ENCODE peak calls at places on chromosomes 3 and 15, in nine cellular contexts. N is left colon; M is GM03348; D is cerebellar cortex; L is EL; F is iris pigment epithelial cell; Z is activated CD4-positive, CD25-positive, alpha-beta regulatory T cell treated with anti-CD3 and anti-CD28 coated beads, Interleukin-2, amount 50 U/mL, for 72 hours; K is HEK293T; X is NCI-H2227 treated with DMSO at 0.1 percent for 48 hours. C is an unnamed sample.
A peak's percentile ranks its signal among the peaks of the same experiment; 100 is the strongest.

GRCh38 chr3:111081008-111081545 is 9.5 kb downstream of the NECTIN3 start:
- DNase-seq in N (no peak), M (peak; percentile 41), D (no peak), L (peak; percentile 68), F (peak; percentile 83), Z (no peak), K (no peak), X (no peak), C (no peak)

GRCh38 chr3:94524102-94524922 is 461.5 kb downstream of the NSUN3 start:
- DNase-seq in N (no peak), M (no peak), D (no peak), L (no peak), F (no peak), Z (no peak), K (no peak), X (no peak), C (no peak)

GRCh38 chr3:18085429-18085828 is 339.7 kb downstream of the SATB1 start:
- DNase-seq in N (no peak), M (no peak), D (no peak), L (no peak), F (no peak), Z (no peak), K (no peak), X (no peak), C (no peak)

GRCh38 chr15:80214979-80215378 is 37.0 kb downstream of the CTXND1 start:
- DNase-seq in N (no peak), M (no peak), D (no peak), L (no peak), F (no peak), Z (no peak), K (no peak), X (no peak), C (no peak)

GRCh38 chr3:58575986-58576652 is 1.1 kb downstream of the FAM107A start:
- DNase-seq in N (no peak), M (no peak), D (peak; percentile 88), L (peak; percentile 53), F (no peak), Z (no peak), K (no peak), X (no peak), C (no peak)

GRCh38 chr3:104873331-104873730 is 493.4 kb upstream of the ALCAM start:
- DNase-seq in N (no peak), M (peak; percentile 23), D (no peak), L (peak; percentile 72), F (peak; percentile 66), Z (no peak), K (no peak), X (no peak), C (no peak)

GRCh38 chr15:31843426-31844055 is 186.8 kb upstream of the CHRNA7 start:
- DNase-seq in N (no peak), M (no peak), D (no peak), L (no peak), F (no peak), Z (no peak), K (no peak), X (no peak), C (peak; percentile 47)

GRCh38 chr15:67077641-67078215 is 12.3 kb downstream of the SMAD3 start:
- DNase-seq in N (peak; percentile 52), M (no peak), D (no peak), L (no peak), F (no peak), Z (no peak), K (no peak), X (no peak), C (no peak)

GRCh38 chr3:46987485-46988401 is 8.3 kb downstream of the NBEAL2 start:
- DNase-seq in N (peak; percentile 83), M (no peak), D (no peak), L (peak; percentile 41), F (peak; percentile 47), Z (peak; percentile 81), K (no peak), X (no peak), C (no peak)

GRCh38 chr15:38074029-38074428 is 139.6 kb downstream of the TMCO5A start:
- DNase-seq in N (no peak), M (no peak), D (no peak), L (peak; percentile 31), F (no peak), Z (no peak), K (no peak), X (no peak), C (no peak)

GRCh38 chr3:194003128-194004057 is 132.6 kb upstream of the HES1 start:
- DNase-seq in N (peak; percentile 88), M (peak; percentile 96), D (no peak), L (peak; percentile 93), F (peak; percentile 96), Z (no peak), K (peak; percentile 71), X (peak; percentile 45), C (peak; percentile 16)

GRCh38 chr15:67149859-67150824 is 84.7 kb downstream of the SMAD3 start:
- DNase-seq in N (peak; percentile 20), M (peak; percentile 84), D (peak; percentile 44), L (peak; percentile 99), F (peak; percentile 99), Z (no peak), K (peak; percentile 65), X (no peak), C (no peak)

GRCh38 chr3:51391566-51392300 is 648 bp downstream of the RBM15B start:
- DNase-seq in N (peak; percentile 51), M (peak; percentile 53), D (no peak), L (peak; percentile 41), F (peak; percentile 62), Z (peak; percentile 63), K (peak; percentile 16), X (no peak), C (no peak)

GRCh38 chr3:50246517-50246954 is 10.5 kb downstream of the GNAI2 start:
- DNase-seq in N (peak; percentile 43), M (peak; percentile 79), D (no peak), L (peak; percentile 99), F (peak; percentile 95), Z (peak; percentile 74), K (no peak), X (no peak), C (no peak)

GRCh38 chr3:39433642-39434041 is 27.1 kb downstream of the RPSA start:
- DNase-seq in N (no peak), M (peak; percentile 67), D (no peak), L (peak; percentile 56), F (peak; percentile 68), Z (no peak), K (no peak), X (no peak), C (no peak)

GRCh38 chr3:52153389-52154096 is 680 bp downstream of the POC1A start:
- DNase-seq in N (peak; percentile 69), M (peak; percentile 61), D (no peak), L (peak; percentile 75), F (peak; percentile 32), Z (peak; percentile 40), K (no peak), X (no peak), C (no peak)

GRCh38 chr15:34275154-34275553 is 50.3 kb downstream of the EMC4 start:
- DNase-seq in N (no peak), M (no peak), D (no peak), L (no peak), F (peak; percentile 48), Z (no peak), K (no peak), X (no peak), C (no peak)

GRCh38 chr3:80014576-80014975 is 246.8 kb upstream of the ROBO1 start:
- DNase-seq in N (no peak), M (no peak), D (no peak), L (no peak), F (no peak), Z (no peak), K (no peak), X (no peak), C (no peak)

GRCh38 chr15:30962079-30962478 is 29.3 kb downstream of the MTMR10 start:
- DNase-seq in N (no peak), M (no peak), D (peak; percentile 94), L (no peak), F (no peak), Z (no peak), K (no peak), X (no peak), C (no peak)

GRCh38 chr15:69084404-69085030 is 70.0 kb downstream of the NOX5 start:
- DNase-seq in N (no peak), M (no peak), D (no peak), L (no peak), F (no peak), Z (no peak), K (no peak), X (no peak), C (no peak)

GRCh38 chr3:73096169-73096568 is 34.7 kb downstream of the EBLN2 start:
- DNase-seq in N (no peak), M (no peak), D (no peak), L (no peak), F (no peak), Z (no peak), K (no peak), X (no peak), C (no peak)

GRCh38 chr3:190242147-190242546 is 80.1 kb downstream of the CLDN1 start:
- DNase-seq in N (no peak), M (no peak), D (no peak), L (no peak), F (no peak), Z (no peak), K (no peak), X (no peak), C (no peak)

GRCh38 chr3:123054422-123054821 is 12.4 kb upstream of the PDIA5 start:
- DNase-seq in N (no peak), M (no peak), D (no peak), L (no peak), F (no peak), Z (no peak), K (no peak), X (no peak), C (no peak)

C was measured in nucleus accumbens.